ENCODE peak calls at places on chromosomes 13 and 19, in ten cellular contexts. Q is Peyer's patch, X is body of pancreas, I is OCI-LY7, T is psoas muscle, A is heart left ventricle, Y is lower leg skin, D is ovary, J is AG04450, E is cardiac muscle cell. M is an unnamed sample.

GRCh38 chr19:33507021-33507956 is 14.3 kb downstream of the PEPD start:
- DNase-seq in T (no peak), I (no peak), A (no peak), D (no peak), X (no peak), Y (no peak), Q (no peak), J (no peak), E (peak; percentile 20), M (no peak)

GRCh38 chr13:102401755-102402154 is at the start of gene FGF14:
- DNase-seq in D (no peak), E (no peak), Q (no peak), I (no peak), T (no peak), A (no peak), X (no peak), J (no peak), Y (no peak), M (no peak)

GRCh38 chr13:43994999-43995859 is 115.5 kb downstream of the LACC1 start:
- DNase-seq in Q (no peak), J (no peak), D (no peak), Y (no peak), E (no peak), T (no peak), I (no peak), A (no peak), X (no peak), M (no peak)

GRCh38 chr13:19782049-19782726 is 557 bp downstream of the PSPC1 start:
- DNase-seq in Y (peak; percentile 87), I (peak; percentile 63), T (peak; percentile 65), E (peak; percentile 62), J (no peak), Q (peak; percentile 49), D (peak; percentile 29), A (peak; percentile 41), X (peak; percentile 59), M (peak; percentile 67)

GRCh38 chr13:35995136-35995535 is 136.0 kb downstream of the DCLK1 start:
- DNase-seq in Q (no peak), X (no peak), I (no peak), A (no peak), T (no peak), J (no peak), E (peak; percentile 27), Y (no peak), D (no peak), M (no peak)

GRCh38 chr19:4568884-4569283 is 9.4 kb upstream of the SEMA6B start:
- DNase-seq in Y (no peak), X (no peak), A (no peak), J (no peak), E (no peak), T (no peak), Q (no peak), D (no peak), I (no peak), M (no peak)

GRCh38 chr19:6204866-6205723 is 69.6 kb downstream of the ACSBG2 start:
- DNase-seq in J (no peak), E (no peak), T (no peak), A (no peak), Y (peak; percentile 56), X (no peak), I (no peak), D (no peak), Q (no peak), M (no peak)

GRCh38 chr13:81197966-81198365 is 857.0 kb upstream of the SPRY2 start:
- DNase-seq in A (no peak), I (no peak), Y (no peak), E (no peak), T (no peak), D (no peak), Q (no peak), X (no peak), J (no peak), M (no peak)

GRCh38 chr13:40362502-40362901 is 303.9 kb downstream of the FOXO1 start:
- DNase-seq in X (no peak), T (no peak), D (no peak), J (no peak), I (no peak), Q (no peak), E (peak; percentile 56), Y (peak; percentile 58), A (no peak), M (peak; percentile 36)

GRCh38 chr19:48308695-48309586 is 16.4 kb upstream of the EMP3 start:
- DNase-seq in Q (no peak), E (peak; percentile 39), I (peak; percentile 33), X (no peak), Y (no peak), J (no peak), D (no peak), A (no peak), T (no peak), M (peak; percentile 84)

GRCh38 chr19:13098291-13099072 is 4.2 kb downstream of the LYL1 start:
- DNase-seq in X (no peak), A (no peak), Y (no peak), D (no peak), J (no peak), I (no peak), Q (peak; percentile 50), T (no peak), E (peak; percentile 77), M (peak; percentile 46)

GRCh38 chr19:4803736-4804695 is 12.5 kb downstream of the FEM1A start:
- DNase-seq in A (peak; percentile 55), X (peak; percentile 60), Y (no peak), T (peak; percentile 60), J (no peak), Q (peak; percentile 68), E (peak; percentile 48), I (peak; percentile 85), D (peak; percentile 44), M (peak; percentile 47)

GRCh38 chr13:80336335-80336734 is 4.6 kb downstream of the SPRY2 start:
- DNase-seq in X (no peak), A (no peak), D (no peak), J (no peak), Y (no peak), I (no peak), Q (no peak), E (peak; percentile 69), T (no peak), M (peak; percentile 40)

GRCh38 chr19:28234637-28235036 is 978.3 kb downstream of the UQCRFS1 start:
- DNase-seq in J (no peak), A (no peak), Y (no peak), T (no peak), D (no peak), Q (no peak), X (no peak), I (no peak), E (peak; percentile 56), M (peak; percentile 81)

GRCh38 chr13:33497146-33497845 is 211.7 kb upstream of the STARD13 start:
- DNase-seq in X (no peak), J (no peak), E (peak; percentile 11), A (no peak), T (no peak), Y (no peak), Q (no peak), I (no peak), D (no peak), M (peak; percentile 56)

DNA sequence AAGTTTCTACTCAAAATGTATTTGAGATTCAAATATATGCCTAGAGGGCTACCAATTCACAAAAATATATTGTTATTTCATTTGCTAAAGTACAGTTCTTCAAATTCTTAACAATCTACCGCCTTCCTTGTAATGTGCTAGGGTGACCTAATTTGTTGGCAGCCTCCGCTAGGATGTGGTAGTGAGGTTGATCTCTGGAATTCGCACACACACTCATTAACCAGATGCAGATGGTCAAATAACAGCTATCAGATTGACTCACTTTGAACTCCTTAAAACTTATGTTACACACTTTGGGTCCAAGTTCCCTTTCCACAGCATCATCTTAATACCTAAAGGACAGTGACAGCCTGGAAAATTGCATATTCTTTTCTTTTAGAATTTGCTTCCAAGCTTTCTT is 367.3 kb downstream of the DCT start:
- DNase-seq in D (no peak), I (no peak), Y (no peak), E (peak; percentile 94), X (peak; percentile 34), Q (no peak), J (peak; percentile 89), A (no peak), T (peak; percentile 16), M (peak; percentile 96)
- TF ChIP-seq CTCF in D (no peak), I (no peak), Y (no peak), E (no peak), X (no peak), Q (peak; percentile 49), J (no peak), A (no peak), T (no peak), M (no peak)

GRCh38 chr19:38538793-38539528 is 78.8 kb downstream of the MAP4K1 start:
- DNase-seq in Q (no peak), A (no peak), Y (no peak), T (no peak), I (peak; percentile 33), D (no peak), X (no peak), J (no peak), E (no peak), M (no peak)

GRCh38 chr19:38538386-38538785 is 79.4 kb downstream of the MAP4K1 start:
- DNase-seq in T (no peak), Q (no peak), J (no peak), D (no peak), I (no peak), Y (no peak), X (peak; percentile 31), A (no peak), E (no peak), M (no peak)

GRCh38 chr19:38537071-38537847 is 80.5 kb downstream of the MAP4K1 start:
- DNase-seq in X (no peak), J (no peak), Q (no peak), Y (no peak), A (no peak), D (no peak), T (no peak), I (no peak), E (no peak), M (no peak)

GRCh38 chr19:38542040-38542439 is 75.7 kb downstream of the MAP4K1 start:
- DNase-seq in E (no peak), D (no peak), T (no peak), Y (no peak), I (no peak), Q (no peak), X (no peak), J (no peak), A (no peak), M (no peak)

GRCh38 chr19:38539751-38540150 is 78.0 kb downstream of the MAP4K1 start:
- DNase-seq in J (no peak), E (no peak), A (no peak), Y (no peak), Q (no peak), T (no peak), D (no peak), I (no peak), X (no peak), M (no peak)
- H3K4me3 ChIP-seq in J (no peak overlapping the region), E (no peak overlapping the region), A (no peak overlapping the region), Y (no peak overlapping the region), Q (no peak overlapping the region), T (no peak overlapping the region), D (no peak overlapping the region), I (no peak overlapping the region), X (no peak overlapping the region), M (no peak overlapping the region)

GRCh38 chr19:41959056-41960053 is at the start of gene RABAC1:
- DNase-seq in J (peak; percentile 75), I (peak; percentile 93), Q (peak; percentile 90), T (peak; percentile 86), A (peak; percentile 90), Y (peak; percentile 97), E (peak; percentile 93), X (peak; percentile 91), D (peak; percentile 86), M (peak; percentile 95)
- TF ChIP-seq CTCF in J (peak; percentile 29), I (peak; percentile 76), Q (peak; percentile 20), T (no peak), A (peak; percentile 12), Y (no peak), E (peak; percentile 16), X (no peak), D (no peak), M (peak; percentile 38)

GRCh38 chr19:18274303-18274775 is at the start of gene IQCN:
- DNase-seq in Q (no peak), A (no peak), J (no peak), T (no peak), E (peak; percentile 28), Y (no peak), I (no peak), X (peak; percentile 71), D (peak; percentile 49), M (peak; percentile 42)
- H3K4me3 ChIP-seq in Q (peak within 1 kb of the TSS; percentile 7), A (no peak within 1 kb of the TSS), J (peak within 1 kb of the TSS; percentile 1), T (peak within 1 kb of the TSS; percentile 24), E (no peak within 1 kb of the TSS), Y (no peak within 1 kb of the TSS), I (no peak within 1 kb of the TSS), X (no peak within 1 kb of the TSS), D (peak within 1 kb of the TSS; percentile 14), M (no peak within 1 kb of the TSS)